ENCODE peak calls at places on chromosomes 7 and 10, in five cellular contexts. M, U, G, P and Q are unnamed samples.
A peak's percentile ranks its signal among the peaks of the same experiment; 100 is the strongest.

GRCh38 chr7:116583653-116584052 is 58.8 kb downstream of the CAV1 start:
- DNase-seq in P (no peak), M (no peak), U (no peak), G (no peak), Q (peak; percentile 34)

GRCh38 chr10:123154943-123155505 is 822 bp downstream of the BUB3 start:
- DNase-seq in G (no peak), U (no peak), M (no peak), P (no peak), Q (no peak)

GRCh38 chr10:89217057-89217990 is 10.2 kb upstream of the CH25H start:
- DNase-seq in G (peak; percentile 40), U (peak; percentile 12), P (peak; percentile 57), M (no peak), Q (peak; percentile 41)

GRCh38 chr10:5552376-5553321 is 27.9 kb downstream of the CALML3 start:
- DNase-seq in G (no peak), P (peak; percentile 23), U (no peak), M (no peak), Q (no peak)

GRCh38 chr10:28710227-28710889 is 33.0 kb downstream of the BAMBI start:
- DNase-seq in P (no peak), U (no peak), M (no peak), G (no peak), Q (no peak)

GRCh38 chr10:94008526-94008925 is 14.8 kb downstream of the PLCE1 start:
- DNase-seq in G (no peak), U (no peak), P (no peak), M (no peak), Q (no peak)

GRCh38 chr7:156374335-156374734 is 266.2 kb upstream of the RNF32 start:
- DNase-seq in G (no peak), P (no peak), U (no peak), M (no peak), Q (no peak)

GRCh38 chr7:77989981-77990566 is 191.5 kb downstream of the PHTF2 start:
- DNase-seq in U (peak; percentile 1), G (no peak), P (no peak), M (peak; percentile 48), Q (no peak)

GRCh38 chr10:6055929-6056328 is 6.2 kb downstream of the IL2RA start:
- DNase-seq in G (no peak), P (no peak), U (no peak), M (no peak), Q (no peak)

GRCh38 chr7:82294258-82294855 is 149.2 kb downstream of the CACNA2D1 start:
- DNase-seq in M (no peak), P (no peak), G (no peak), U (no peak), Q (no peak)

GRCh38 chr10:8435186-8436055 is 380.9 kb downstream of the GATA3 start:
- DNase-seq in P (no peak), M (peak; percentile 98), U (no peak), G (no peak), Q (no peak)

GRCh38 chr7:36084485-36085091 is 68.5 kb upstream of the EEPD1 start:
- DNase-seq in G (no peak), P (peak; percentile 76), U (peak; percentile 42), M (no peak), Q (no peak)

GRCh38 chr7:90709501-90710465 is 113.7 kb downstream of the CDK14 start:
- DNase-seq in P (no peak), M (no peak), G (no peak), U (no peak), Q (no peak)